ENCODE peak calls at places on chromosome 4, in seven cellular contexts. One of them, this sample, is unnamed.

GRCh38 chr4:156764846-156765245 is 206.8 kb downstream of the PDGFC start:
- DNase-seq in A549: no peak
- DNase-seq in RWPE2: no peak
- DNase-seq in H9: no peak
- DNase-seq in cardiac fibroblast: no peak
- DNase-seq in fibroblast of mammary gland: no peak
- DNase-seq in PC-9: no peak
- DNase-seq in this sample: no peak

GRCh38 chr4:100945789-100946188 is 401.5 kb downstream of the PPP3CA start:
- DNase-seq in A549: no peak
- DNase-seq in RWPE2: no peak
- DNase-seq in H9: no peak
- DNase-seq in cardiac fibroblast: no peak
- DNase-seq in fibroblast of mammary gland: no peak
- DNase-seq in PC-9: no peak
- DNase-seq in this sample: no peak

GRCh38 chr4:124111922-124112321 is 600.6 kb downstream of the ANKRD50 start:
- DNase-seq in A549: peak; percentile 53
- DNase-seq in RWPE2: no peak
- DNase-seq in H9: peak; percentile 34
- DNase-seq in cardiac fibroblast: peak; percentile 97
- DNase-seq in fibroblast of mammary gland: peak; percentile 92
- DNase-seq in PC-9: peak; percentile 64
- DNase-seq in this sample: no peak

GRCh38 chr4:147396105-147396504 is 84.8 kb upstream of the EDNRA start:
- DNase-seq in A549: no peak
- DNase-seq in RWPE2: no peak
- DNase-seq in H9: no peak
- DNase-seq in cardiac fibroblast: no peak
- DNase-seq in fibroblast of mammary gland: no peak
- DNase-seq in PC-9: no peak
- DNase-seq in this sample: no peak

GRCh38 chr4:7687796-7688195 is 251.9 kb downstream of the AFAP1 start:
- DNase-seq in A549: no peak
- DNase-seq in RWPE2: no peak
- DNase-seq in H9: no peak
- DNase-seq in cardiac fibroblast: no peak
- DNase-seq in fibroblast of mammary gland: no peak
- DNase-seq in PC-9: no peak
- DNase-seq in this sample: peak; percentile 18

GRCh38 chr4:170089743-170090666 is at the start of gene AADAT:
- DNase-seq in A549: peak; percentile 81
- DNase-seq in RWPE2: peak; percentile 77
- DNase-seq in H9: peak; percentile 87
- DNase-seq in cardiac fibroblast: peak; percentile 81
- DNase-seq in fibroblast of mammary gland: peak; percentile 78
- DNase-seq in PC-9: peak; percentile 44
- DNase-seq in this sample: peak; percentile 82

GRCh38 chr4:42412251-42412650 is 15.0 kb downstream of the SHISA3 start:
- DNase-seq in A549: no peak
- DNase-seq in RWPE2: no peak
- DNase-seq in H9: no peak
- DNase-seq in cardiac fibroblast: peak; percentile 95
- DNase-seq in fibroblast of mammary gland: peak; percentile 83
- DNase-seq in PC-9: peak; percentile 49
- DNase-seq in this sample: no peak

GRCh38 chr4:94406668-94407437 is 44.9 kb upstream of the PDLIM5 start:
- DNase-seq in A549: peak; percentile 85
- DNase-seq in RWPE2: no peak
- DNase-seq in H9: peak; percentile 51
- DNase-seq in cardiac fibroblast: peak; percentile 96
- DNase-seq in fibroblast of mammary gland: peak; percentile 90
- DNase-seq in PC-9: peak; percentile 50
- DNase-seq in this sample: peak; percentile 57

GRCh38 chr4:172927096-172927495 is 241.5 kb upstream of the GALNT7 start:
- DNase-seq in A549: no peak
- DNase-seq in RWPE2: no peak
- DNase-seq in H9: no peak
- DNase-seq in cardiac fibroblast: peak; percentile 11
- DNase-seq in fibroblast of mammary gland: no peak
- DNase-seq in PC-9: no peak
- DNase-seq in this sample: no peak

GRCh38 chr4:1029957-1030520 is 18.6 kb downstream of the FGFRL1 start:
- DNase-seq in A549: no peak
- DNase-seq in RWPE2: no peak
- DNase-seq in H9: peak; percentile 72
- DNase-seq in cardiac fibroblast: no peak
- DNase-seq in fibroblast of mammary gland: no peak
- DNase-seq in PC-9: no peak
- DNase-seq in this sample: no peak

GRCh38 chr4:121938282-121939092 is 13.4 kb downstream of the TRPC3 start:
- DNase-seq in A549: no peak
- DNase-seq in RWPE2: no peak
- DNase-seq in H9: no peak
- DNase-seq in cardiac fibroblast: no peak
- DNase-seq in fibroblast of mammary gland: no peak
- DNase-seq in PC-9: peak; percentile 38
- DNase-seq in this sample: no peak

GRCh38 chr4:121946644-121947043 is 5.2 kb downstream of the TRPC3 start:
- DNase-seq in A549: no peak
- DNase-seq in RWPE2: no peak
- DNase-seq in H9: no peak
- DNase-seq in cardiac fibroblast: no peak
- DNase-seq in fibroblast of mammary gland: no peak
- DNase-seq in PC-9: no peak
- DNase-seq in this sample: no peak

GRCh38 chr4:121939690-121940089 is 12.2 kb downstream of the TRPC3 start:
- DNase-seq in A549: no peak
- DNase-seq in RWPE2: no peak
- DNase-seq in H9: no peak
- DNase-seq in cardiac fibroblast: no peak
- DNase-seq in fibroblast of mammary gland: no peak
- DNase-seq in PC-9: no peak
- DNase-seq in this sample: no peak

DNA sequence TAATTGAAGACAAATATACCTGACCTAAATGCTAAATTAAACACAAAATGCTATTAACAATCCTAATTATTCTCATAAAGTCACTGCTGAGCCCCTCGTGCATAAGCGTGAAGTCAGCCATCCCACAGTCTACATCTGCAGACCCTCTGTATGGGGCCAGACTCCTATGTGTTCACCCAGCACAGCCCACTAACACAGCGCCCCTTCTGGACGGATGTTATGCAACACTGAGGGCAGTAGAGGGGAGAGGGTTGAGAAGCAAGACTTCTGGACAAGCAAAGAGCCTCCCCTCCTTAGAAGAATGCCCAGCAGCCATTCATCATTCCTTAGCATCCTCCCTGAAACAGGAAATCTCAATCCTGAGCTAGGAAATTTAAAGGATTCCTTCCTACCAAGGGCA is 7.9 kb downstream of the TRPC3 start:
- DNase-seq in A549: peak; percentile 4
- DNase-seq in RWPE2: no peak
- DNase-seq in H9: peak; percentile 81
- DNase-seq in cardiac fibroblast: no peak
- DNase-seq in fibroblast of mammary gland: no peak
- DNase-seq in PC-9: no peak
- DNase-seq in this sample: no peak
- TF ChIP-seq CTCF in A549: no peak
- TF ChIP-seq CTCF in RWPE2: peak; percentile 20
- TF ChIP-seq CTCF in H9: peak; percentile 82
- TF ChIP-seq CTCF in cardiac fibroblast: peak; percentile 35
- TF ChIP-seq CTCF in fibroblast of mammary gland: peak; percentile 44
- TF ChIP-seq CTCF in PC-9: peak; percentile 37
- TF ChIP-seq CTCF in this sample: no peak

GRCh38 chr4:98599617-98600016 is 58.8 kb downstream of the TSPAN5 start:
- DNase-seq in A549: no peak
- DNase-seq in RWPE2: no peak
- DNase-seq in H9: no peak
- DNase-seq in cardiac fibroblast: no peak
- DNase-seq in fibroblast of mammary gland: no peak
- DNase-seq in PC-9: no peak
- DNase-seq in this sample: no peak

GRCh38 chr4:98602270-98602669 is 56.1 kb downstream of the TSPAN5 start:
- DNase-seq in A549: no peak
- DNase-seq in RWPE2: no peak
- DNase-seq in H9: no peak
- DNase-seq in cardiac fibroblast: no peak
- DNase-seq in fibroblast of mammary gland: no peak
- DNase-seq in PC-9: no peak
- DNase-seq in this sample: no peak

GRCh38 chr4:98603683-98604573 is 54.5 kb downstream of the TSPAN5 start:
- DNase-seq in A549: no peak
- DNase-seq in RWPE2: no peak
- DNase-seq in H9: no peak
- DNase-seq in cardiac fibroblast: peak; percentile 81
- DNase-seq in fibroblast of mammary gland: peak; percentile 79
- DNase-seq in PC-9: no peak
- DNase-seq in this sample: no peak

GRCh38 chr4:98604723-98605122 is 53.7 kb downstream of the TSPAN5 start:
- DNase-seq in A549: no peak
- DNase-seq in RWPE2: no peak
- DNase-seq in H9: no peak
- DNase-seq in cardiac fibroblast: peak; percentile 70
- DNase-seq in fibroblast of mammary gland: peak; percentile 50
- DNase-seq in PC-9: no peak
- DNase-seq in this sample: no peak

DNA sequence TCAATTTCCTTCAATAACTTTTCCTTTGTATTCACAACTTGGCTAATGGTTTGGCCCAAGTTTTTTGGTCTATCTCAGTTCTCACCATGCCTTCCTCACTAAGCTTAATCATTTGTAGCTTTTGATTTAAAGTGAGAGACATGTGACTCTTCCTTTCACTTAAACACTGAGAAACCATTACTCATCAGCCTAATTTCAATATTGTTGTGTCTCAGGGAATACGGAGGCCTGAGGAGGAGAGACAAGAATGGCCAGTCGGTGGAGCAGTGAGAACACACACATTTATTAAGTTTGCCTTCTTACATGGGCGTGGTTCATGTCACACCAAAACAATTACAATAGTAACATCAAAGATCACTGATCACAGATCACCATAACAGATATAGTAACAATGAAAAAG is 56.7 kb downstream of the TSPAN5 start:
- DNase-seq in A549: no peak
- DNase-seq in RWPE2: no peak
- DNase-seq in H9: no peak
- DNase-seq in cardiac fibroblast: peak; percentile 67
- DNase-seq in fibroblast of mammary gland: peak; percentile 52
- DNase-seq in PC-9: no peak
- DNase-seq in this sample: no peak
- TF ChIP-seq CTCF in A549: no peak
- TF ChIP-seq CTCF in RWPE2: no peak
- TF ChIP-seq CTCF in H9: no peak
- TF ChIP-seq CTCF in cardiac fibroblast: peak; percentile 16
- TF ChIP-seq CTCF in fibroblast of mammary gland: no peak
- TF ChIP-seq CTCF in PC-9: no peak
- TF ChIP-seq CTCF in this sample: no peak

GRCh38 chr4:164701665-164702064 is 52.3 kb upstream of the SMIM31 start:
- DNase-seq in A549: no peak
- DNase-seq in RWPE2: no peak
- DNase-seq in H9: no peak
- DNase-seq in cardiac fibroblast: no peak
- DNase-seq in fibroblast of mammary gland: no peak
- DNase-seq in PC-9: no peak
- DNase-seq in this sample: no peak

GRCh38 chr4:164695650-164696049 is 58.3 kb upstream of the SMIM31 start:
- DNase-seq in A549: no peak
- DNase-seq in RWPE2: no peak
- DNase-seq in H9: no peak
- DNase-seq in cardiac fibroblast: no peak
- DNase-seq in fibroblast of mammary gland: no peak
- DNase-seq in PC-9: no peak
- DNase-seq in this sample: no peak

DNA sequence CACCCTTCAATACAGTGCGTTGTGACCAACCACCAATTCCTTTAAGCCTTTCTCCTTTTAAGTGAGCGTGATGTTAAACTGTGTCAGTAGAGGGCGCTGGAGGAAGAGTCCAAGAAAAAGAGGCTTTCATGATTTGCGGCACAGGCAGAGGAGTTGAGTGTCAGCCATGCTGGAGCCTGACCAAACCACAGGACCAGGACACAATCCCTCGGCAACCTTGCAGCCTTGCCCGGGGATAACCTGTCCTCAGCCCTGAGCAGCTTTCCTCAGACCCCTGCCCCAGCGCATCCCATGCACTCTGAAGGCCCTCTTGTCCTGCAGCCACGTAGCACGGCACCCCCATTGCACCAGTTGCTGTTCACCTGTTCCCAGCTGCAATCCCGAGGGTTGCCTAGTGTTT is 53.5 kb upstream of the SMIM31 start:
- DNase-seq in A549: peak; percentile 41
- DNase-seq in RWPE2: no peak
- DNase-seq in H9: peak; percentile 75
- DNase-seq in cardiac fibroblast: no peak
- DNase-seq in fibroblast of mammary gland: peak; percentile 4
- DNase-seq in PC-9: no peak
- DNase-seq in this sample: no peak
- TF ChIP-seq CTCF in A549: no peak
- TF ChIP-seq CTCF in RWPE2: no peak
- TF ChIP-seq CTCF in H9: peak; percentile 78
- TF ChIP-seq CTCF in cardiac fibroblast: no peak
- TF ChIP-seq CTCF in fibroblast of mammary gland: peak; percentile 15
- TF ChIP-seq CTCF in PC-9: peak; percentile 22
- TF ChIP-seq CTCF in this sample: no peak

DNA sequence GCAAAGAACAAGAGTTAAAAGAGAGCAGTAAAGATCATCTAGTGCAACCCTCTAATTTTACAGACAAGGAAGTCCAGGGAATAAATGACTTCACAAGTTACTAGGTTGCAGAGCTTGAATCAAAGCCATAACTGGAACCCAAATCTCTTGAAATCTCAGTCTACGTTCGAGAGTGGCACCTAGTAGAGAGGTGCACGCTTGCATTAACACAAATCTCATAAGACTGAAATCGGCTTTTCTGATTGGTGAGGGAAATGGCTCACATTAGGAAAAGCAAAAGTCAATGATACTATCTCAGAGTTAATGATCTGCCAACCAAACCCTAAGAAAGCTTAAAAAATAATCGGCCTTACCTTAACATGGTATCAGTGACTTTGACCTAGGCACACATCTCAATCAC is 43.0 kb downstream of the FAT1 start:
- DNase-seq in A549: no peak
- DNase-seq in RWPE2: no peak
- DNase-seq in H9: no peak
- DNase-seq in cardiac fibroblast: no peak
- DNase-seq in fibroblast of mammary gland: no peak
- DNase-seq in PC-9: no peak
- DNase-seq in this sample: no peak
- TF ChIP-seq CTCF in A549: no peak
- TF ChIP-seq CTCF in RWPE2: no peak
- TF ChIP-seq CTCF in H9: no peak
- TF ChIP-seq CTCF in cardiac fibroblast: no peak
- TF ChIP-seq CTCF in fibroblast of mammary gland: no peak
- TF ChIP-seq CTCF in PC-9: no peak
- TF ChIP-seq CTCF in this sample: no peak

DNA sequence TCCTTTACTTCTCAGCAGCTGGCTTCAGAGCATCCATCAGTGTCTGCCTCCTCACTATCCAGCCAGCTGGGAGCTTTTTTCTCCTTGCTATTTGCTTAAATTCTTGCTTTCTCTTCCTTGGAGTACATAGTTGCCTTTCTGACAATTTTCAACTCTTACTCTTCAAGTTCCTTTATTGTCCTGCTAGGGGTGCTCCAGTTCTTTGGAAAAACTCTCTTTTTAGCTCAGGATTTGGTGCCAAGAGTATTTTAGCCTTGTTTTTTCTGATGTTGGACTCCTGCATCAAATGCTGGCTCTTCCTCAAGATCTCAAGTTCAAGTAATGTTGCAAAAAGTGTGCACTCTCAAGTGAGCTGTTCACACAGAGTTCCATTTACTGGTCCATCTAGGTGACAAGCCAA is 126.4 kb downstream of the KDR start:
- DNase-seq in A549: no peak
- DNase-seq in RWPE2: no peak
- DNase-seq in H9: no peak
- DNase-seq in cardiac fibroblast: peak; percentile 77
- DNase-seq in fibroblast of mammary gland: peak; percentile 59
- DNase-seq in PC-9: no peak
- DNase-seq in this sample: no peak
- TF ChIP-seq CTCF in A549: no peak
- TF ChIP-seq CTCF in RWPE2: peak; percentile 40
- TF ChIP-seq CTCF in H9: peak; percentile 61
- TF ChIP-seq CTCF in cardiac fibroblast: peak; percentile 64
- TF ChIP-seq CTCF in fibroblast of mammary gland: peak; percentile 43
- TF ChIP-seq CTCF in PC-9: peak; percentile 50
- TF ChIP-seq CTCF in this sample: peak; percentile 51